ENCODE peak calls at places on chromosomes 7 and 10, in five cellular contexts. O is right cardiac atrium; J is body of pancreas; R is CD4-positive, CD25-positive, alpha-beta regulatory T cell; W is right lobe of liver. E is an unnamed sample.

GRCh38 chr7:52017802-52018679 is 701.4 kb upstream of the COBL start:
- DNase-seq in W (no peak), J (peak), O (no peak), R (peak), E (no peak)

GRCh38 chr10:115921795-115922194 is 351.2 kb downstream of the GFRA1 start:
- DNase-seq in R (no peak), W (no peak), O (no peak), J (no peak), E (no peak)

GRCh38 chr7:149422914-149423285 is 38.0 kb downstream of the ZNF777 start:
- DNase-seq in R (peak), O (peak), J (peak), W (peak), E (peak)

GRCh38 chr10:28215930-28216329 is 86.9 kb downstream of the MPP7 start:
- DNase-seq in J (peak), W (no peak), O (no peak), R (no peak), E (no peak)

GRCh38 chr7:73547841-73548240 is 9.6 kb downstream of the BCL7B start:
- DNase-seq in W (no peak), O (no peak), J (no peak), R (no peak), E (no peak)

GRCh38 chr10:93554760-93555432 is 11.6 kb upstream of the FFAR4 start:
- DNase-seq in W (peak), O (peak), J (peak), R (peak), E (no peak)

GRCh38 chr7:149261321-149261828 is 621 bp upstream of the ZNF783 start:
- DNase-seq in W (no peak), R (peak), J (no peak), O (no peak), E (no peak)

GRCh38 chr7:33680682-33681081 is 224.7 kb upstream of the BMPER start:
- DNase-seq in J (no peak), O (no peak), R (no peak), W (no peak), E (no peak)

GRCh38 chr10:92916433-92916832 is 68.1 kb downstream of the EXOC6 start:
- DNase-seq in O (no peak), R (no peak), W (no peak), J (no peak), E (no peak)

GRCh38 chr7:155897758-155898386 is 85.6 kb upstream of the SHH start:
- DNase-seq in R (no peak), O (no peak), J (no peak), W (no peak), E (no peak)

GRCh38 chr7:270351-270983 is 19.5 kb upstream of the FOXL3 start:
- DNase-seq in O (peak), W (peak), J (no peak), R (no peak), E (peak)

GRCh38 chr7:100865971-100866720 is 1.0 kb upstream of the TRIP6 start:
- DNase-seq in O (peak), W (no peak), J (peak), R (peak), E (peak)

GRCh38 chr10:86684305-86684704 is 16.0 kb downstream of the LDB3 start:
- DNase-seq in O (peak), W (no peak), J (no peak), R (no peak), E (peak)

GRCh38 chr7:114150704-114151103 is 231.9 kb upstream of the PPP1R3A start:
- DNase-seq in W (no peak), O (no peak), J (no peak), R (no peak), E (no peak)

GRCh38 chr7:134886353-134887057 is 99.8 kb upstream of the AGBL3 start:
- DNase-seq in R (peak), J (no peak), W (no peak), O (peak), E (no peak)

GRCh38 chr10:99329891-99330674 is 927 bp downstream of the CNNM1 start:
- DNase-seq in R (peak), J (peak), O (peak), W (peak), E (peak)

GRCh38 chr10:93916257-93917063 is 22.7 kb downstream of the SLC35G1 start:
- DNase-seq in J (no peak), R (no peak), O (no peak), W (no peak), E (no peak)

GRCh38 chr7:53383131-53383530 is 347.7 kb downstream of the POM121L12 start:
- DNase-seq in W (no peak), O (no peak), R (no peak), J (no peak), E (no peak)

GRCh38 chr10:126373982-126374381 is 14.3 kb downstream of the ADAM12 start:
- DNase-seq in W (no peak), O (no peak), J (no peak), R (no peak), E (no peak)
- H3K27ac ChIP-seq in W (no peak), O (no peak), J (no peak), R (no peak), E (no peak)

GRCh38 chr7:1500064-1500807 is 4.0 kb downstream of the INTS1 start:
- DNase-seq in W (no peak), R (no peak), O (peak), J (no peak), E (peak)
- H3K27ac ChIP-seq in W (no peak), R (no peak), O (no peak), J (no peak), E (no peak)

GRCh38 chr10:120972259-120972658 is 121.1 kb downstream of the WDR11 start:
- DNase-seq in W (no peak), O (no peak), J (no peak), R (no peak), E (no peak)
- H3K27ac ChIP-seq in W (no peak), O (no peak), J (no peak), R (no peak), E (no peak)

GRCh38 chr10:81724431-81724830 is 150.6 kb upstream of the NRG3 start:
- DNase-seq in R (peak), J (no peak), W (no peak), O (no peak), E (no peak)
- H3K27ac ChIP-seq in R (peak), J (no peak), W (no peak), O (no peak), E (no peak)

GRCh38 chr7:50781894-50782293 is 802 bp downstream of the GRB10 start:
- DNase-seq in W (no peak), O (no peak), J (no peak), R (no peak), E (no peak)

GRCh38 chr7:50785346-50785745 is 2.6 kb upstream of the GRB10 start:
- DNase-seq in J (no peak), O (no peak), W (no peak), R (no peak), E (no peak)

GRCh38 chr7:50782376-50783208 is at the start of gene GRB10:
- DNase-seq in J (peak), W (no peak), O (peak), R (no peak), E (peak)

GRCh38 chr7:50783304-50783703 is 608 bp upstream of the GRB10 start:
- DNase-seq in O (no peak), W (no peak), R (no peak), J (no peak), E (no peak)

DNA sequence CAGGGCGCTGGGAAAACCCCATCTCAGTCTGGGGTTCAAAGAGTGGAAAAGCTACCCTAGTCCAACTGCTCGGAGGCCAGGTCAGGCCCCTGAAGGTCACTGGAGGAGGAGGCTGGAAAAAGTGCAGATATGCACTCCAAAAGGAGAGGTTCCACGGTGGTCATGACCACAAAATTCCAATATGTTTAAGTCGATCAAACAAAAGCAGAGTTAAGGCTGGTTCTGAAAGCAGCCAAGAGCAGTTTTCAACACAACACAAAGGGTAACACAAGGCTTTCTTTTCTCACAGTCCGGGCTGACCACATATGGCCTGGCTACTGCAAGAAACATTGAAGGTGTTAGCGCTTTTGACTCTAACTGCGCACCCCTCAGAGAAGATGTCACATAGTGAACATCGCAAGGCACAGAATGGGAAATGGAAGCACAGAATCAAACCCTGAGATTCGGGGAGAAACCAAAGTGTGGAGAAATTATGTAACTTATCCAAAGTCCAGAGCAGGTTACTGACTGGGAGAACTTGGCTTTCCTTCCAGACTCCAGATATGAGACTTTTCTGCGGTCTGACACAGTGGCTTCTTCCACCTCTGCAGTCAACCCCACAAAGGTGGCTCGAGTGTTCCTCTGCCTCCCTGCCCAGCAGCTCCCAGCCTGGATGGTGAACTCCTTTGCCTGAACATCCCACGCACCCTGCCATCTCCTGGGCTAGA is 1.3 kb upstream of the GRB10 start:
- DNase-seq in O (no peak), W (no peak), J (no peak), R (no peak), E (no peak)
- H3K27ac ChIP-seq in O (no peak), W (peak), J (peak), R (no peak), E (no peak)

DNA sequence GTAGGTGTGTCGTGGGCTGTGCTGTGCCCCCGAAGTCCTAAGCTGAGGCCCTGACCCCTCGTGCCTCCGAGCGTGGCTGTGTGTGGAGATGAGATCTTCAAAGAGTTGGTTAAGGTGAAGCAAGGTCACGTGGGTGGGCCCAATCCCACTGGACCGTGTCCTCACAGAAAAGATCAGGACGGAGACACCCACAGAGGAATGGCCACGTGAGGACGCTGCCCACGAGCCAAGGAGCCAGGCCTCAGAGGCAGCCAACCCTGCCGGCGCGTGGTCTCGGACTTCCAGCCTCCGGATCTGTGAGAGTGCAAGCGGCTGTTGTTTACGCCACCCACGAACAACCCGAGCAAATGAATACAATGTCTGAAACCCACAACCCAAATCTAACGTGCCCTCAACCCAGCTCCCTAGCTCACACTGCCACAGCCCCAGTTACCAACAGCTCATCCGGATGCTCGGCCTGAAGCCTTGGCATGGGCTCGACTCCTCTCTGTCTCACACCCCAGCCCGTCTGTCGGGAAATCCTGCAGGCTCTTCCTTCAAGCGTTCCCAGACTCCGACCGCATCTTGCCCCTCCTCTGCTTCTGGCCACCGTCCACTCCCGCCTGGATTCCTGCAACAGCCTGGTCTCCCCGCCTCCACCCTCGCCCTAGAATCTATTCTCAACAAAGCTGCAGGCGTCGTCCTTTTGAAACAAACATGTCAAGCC is 35.5 kb downstream of the STK32C start:
- DNase-seq in O (peak), J (no peak), W (peak), R (no peak), E (peak)
- H3K27ac ChIP-seq in O (no peak), J (no peak), W (no peak), R (no peak), E (no peak)

DNA sequence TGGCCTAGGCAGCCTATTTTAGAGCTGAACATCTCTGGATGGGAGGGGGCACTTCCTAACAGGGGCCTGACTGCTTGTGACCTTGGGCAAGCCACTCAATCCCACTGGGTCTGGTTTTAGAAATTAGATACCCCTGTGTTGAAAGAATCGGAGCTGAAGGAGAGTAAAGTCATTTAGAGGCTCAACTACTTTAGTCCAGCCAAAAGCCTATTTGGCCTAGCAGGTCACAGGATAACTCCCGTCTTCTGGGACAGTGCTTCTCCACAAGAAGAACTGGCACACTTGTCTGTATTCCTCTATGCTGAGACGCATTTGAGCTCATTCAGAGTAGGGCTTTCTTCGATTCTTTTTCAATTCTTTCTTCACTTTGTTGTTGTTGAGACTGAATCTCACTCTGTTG is 224.2 kb downstream of the CHCHD3 start:
- DNase-seq in O (no peak), J (no peak), W (no peak), R (no peak), E (no peak)
- H3K27ac ChIP-seq in O (no peak), J (no peak), W (no peak), R (no peak), E (no peak)

GRCh38 chr7:121385056-121385799 is 10.9 kb downstream of the FAM3C start:
- DNase-seq in O (no peak), R (no peak), J (no peak), W (no peak), E (no peak)
- H3K27ac ChIP-seq in O (no peak), R (peak), J (peak), W (no peak), E (no peak)

GRCh38 chr10:80202934-80203834 is 2.2 kb downstream of the ANXA11 start:
- DNase-seq in R (peak), O (peak), W (peak), J (peak), E (peak)
- H3K27ac ChIP-seq in R (peak), O (peak), W (peak), J (peak), E (peak)

GRCh38 chr10:75050520-75050919 is 60.9 kb upstream of the SAMD8 start:
- DNase-seq in W (no peak), O (no peak), R (no peak), J (no peak), E (no peak)
- H3K27ac ChIP-seq in W (no peak), O (no peak), R (no peak), J (no peak), E (no peak)